ENCODE peak calls at places on chromosomes 12 and 14, in four cellular contexts. U, N, M and K are unnamed samples.

GRCh38 chr12:132243596-132244289 is 85.6 kb downstream of the GALNT9 start:
- DNase-seq in U (peak), N (no peak), M (peak), K (peak)

GRCh38 chr14:100604709-100605108 is 17.5 kb upstream of the BEGAIN start:
- DNase-seq in U (no peak), N (no peak), M (no peak), K (no peak)

GRCh38 chr14:34398024-34398423 is 64.0 kb downstream of the SPTSSA start:
- DNase-seq in U (no peak), N (no peak), M (no peak), K (no peak)

GRCh38 chr12:53424626-53425514 is 1.2 kb downstream of the AMHR2 start:
- DNase-seq in U (no peak), N (peak), M (no peak), K (no peak)

GRCh38 chr14:21300892-21301291 is 21.0 kb downstream of the RPGRIP1 start:
- DNase-seq in U (peak), N (no peak), M (no peak), K (no peak)

GRCh38 chr14:91555531-91555930 is 45.4 kb upstream of the PPP4R3A start:
- DNase-seq in U (no peak), N (no peak), M (no peak), K (no peak)

GRCh38 chr12:113259499-113259953 is 38.3 kb downstream of the TPCN1 start:
- DNase-seq in U (no peak), N (no peak), M (peak), K (no peak)

GRCh38 chr12:31362115-31362758 is 36.3 kb upstream of the SINHCAF start:
- DNase-seq in U (peak), N (peak), M (peak), K (peak)

GRCh38 chr12:70919597-70920035 is 922 bp downstream of the PTPRR start:
- DNase-seq in U (peak), N (peak), M (no peak), K (no peak)

GRCh38 chr12:84508325-84508861 is 404.2 kb downstream of the SLC6A15 start:
- DNase-seq in U (no peak), N (no peak), M (peak), K (peak)

GRCh38 chr12:132559652-132560420 is 50.5 kb downstream of the LRCOL1 start:
- DNase-seq in U (peak), N (peak), M (peak), K (peak)

GRCh38 chr12:66280573-66280972 is 21.7 kb upstream of the HELB start:
- DNase-seq in U (no peak), N (no peak), M (no peak), K (no peak)

GRCh38 chr12:101004891-101005290 is 205.1 kb downstream of the SLC5A8 start:
- DNase-seq in U (no peak), N (no peak), M (no peak), K (no peak)

GRCh38 chr12:132354211-132354981 is 25.0 kb upstream of the GALNT9 start:
- DNase-seq in U (no peak), N (no peak), M (no peak), K (no peak)

GRCh38 chr14:100391777-100392176 is 68.6 kb downstream of the SLC25A47 start:
- DNase-seq in U (no peak), N (no peak), M (no peak), K (no peak)

GRCh38 chr14:100065942-100066574 is 836 bp downstream of the EVL start:
- DNase-seq in U (no peak), N (peak), M (no peak), K (no peak)

GRCh38 chr14:60064491-60065072 is 27.1 kb upstream of the PCNX4 start:
- DNase-seq in U (no peak), N (peak), M (peak), K (peak)

GRCh38 chr12:51980051-51980808 is 26.5 kb upstream of the TAMALIN start:
- DNase-seq in U (peak), N (peak), M (peak), K (peak)

GRCh38 chr12:98379106-98379505 is 136.3 kb upstream of the TMPO start:
- DNase-seq in U (no peak), N (no peak), M (no peak), K (no peak)

GRCh38 chr14:34930591-34931069 is 52.2 kb upstream of the SRP54 start:
- DNase-seq in U (no peak), N (no peak), M (no peak), K (no peak)

GRCh38 chr12:121223283-121223946 is 13.5 kb downstream of the P2RX4 start:
- DNase-seq in U (no peak), N (no peak), M (no peak), K (no peak)

GRCh38 chr14:77144412-77145115 is 3.0 kb upstream of the ZDHHC22 start:
- DNase-seq in U (no peak), N (no peak), M (no peak), K (no peak)

GRCh38 chr12:810635-811415 is 58.4 kb downstream of the WNK1 start:
- DNase-seq in U (no peak), N (no peak), M (no peak), K (no peak)

GRCh38 chr12:72546106-72546505 is 273.9 kb downstream of the TRHDE start:
- DNase-seq in U (no peak), N (no peak), M (no peak), K (no peak)

GRCh38 chr12:57118711-57119271 is 7.6 kb upstream of the STAT6 start:
- DNase-seq in U (no peak), N (no peak), M (no peak), K (no peak)

GRCh38 chr12:46160081-46160980 is 108.5 kb downstream of the SLC38A1 start:
- DNase-seq in U (no peak), N (no peak), M (no peak), K (peak)

GRCh38 chr12:13049816-13050215 is 5.6 kb downstream of the FAM234B start:
- DNase-seq in U (no peak), N (no peak), M (no peak), K (no peak)

GRCh38 chr12:48980953-48981756 is 3.0 kb downstream of the WNT1 start:
- DNase-seq in U (peak), N (no peak), M (no peak), K (no peak)
- TF ChIP-seq ELF4 in U (no peak), N (no peak), M (no peak), K (no peak)

GRCh38 chr12:22700126-22700525 is 75.2 kb downstream of the ETNK1 start:
- DNase-seq in U (no peak), N (no peak), M (no peak), K (no peak)

DNA sequence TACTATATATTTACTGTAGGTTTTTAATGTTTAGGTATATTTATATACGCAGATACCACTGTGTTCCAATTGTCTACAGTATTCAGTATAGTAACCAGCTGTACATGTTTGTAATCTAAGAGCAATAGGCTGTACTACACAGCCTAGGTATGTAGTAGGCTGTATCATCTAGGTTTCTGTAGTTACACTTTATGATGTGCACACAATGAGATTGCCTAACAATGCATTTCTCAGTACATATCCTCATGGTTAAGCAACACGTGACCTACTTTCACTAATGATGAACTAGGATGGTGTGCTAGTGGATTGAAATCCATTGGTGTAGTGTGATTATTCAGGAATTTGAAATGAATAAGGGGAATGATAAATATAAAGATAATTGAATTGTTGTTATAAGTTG is 77.7 kb downstream of the ETNK1 start:
- DNase-seq in U (no peak), N (no peak), M (no peak), K (no peak)
- TF ChIP-seq SP1 in U (no peak), N (no peak), M (no peak), K (no peak)

DNA sequence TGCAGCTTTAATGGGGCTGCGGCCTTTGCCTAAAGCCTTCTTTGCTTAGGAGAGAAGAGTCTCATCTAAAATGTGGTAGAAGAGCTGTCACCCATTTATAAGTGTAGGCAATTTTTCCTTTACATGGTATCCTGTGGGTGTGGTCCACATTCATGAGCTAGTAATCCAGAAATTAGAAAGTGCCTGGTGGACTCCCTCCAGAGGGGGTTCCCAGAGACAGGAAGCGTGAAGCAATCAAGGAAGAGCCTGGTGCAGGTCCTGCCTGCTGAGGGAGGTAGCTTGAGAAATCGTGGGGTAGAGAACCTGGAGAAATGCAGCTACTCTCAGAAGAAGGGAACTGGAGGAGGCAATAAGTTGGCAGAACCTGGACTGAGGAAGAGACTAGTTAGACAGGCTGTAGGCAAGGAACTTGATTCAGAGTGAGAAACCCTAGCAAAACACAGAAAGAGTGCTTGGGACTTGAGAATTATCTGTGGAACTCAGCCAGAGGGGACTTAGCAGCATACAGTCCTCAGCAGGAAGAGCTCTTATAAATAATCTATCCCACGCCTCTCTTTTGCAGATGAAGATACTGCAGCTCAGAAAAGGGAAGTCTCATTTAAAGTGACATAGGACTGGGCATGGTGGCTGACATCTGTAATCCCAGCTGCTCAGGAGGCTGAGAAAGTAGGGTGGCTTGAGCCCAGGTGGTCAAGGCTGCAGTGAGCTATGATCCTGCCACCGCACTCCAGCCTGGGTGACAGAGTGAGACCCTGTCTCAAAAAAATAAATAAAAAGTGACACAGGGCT is 182.4 kb upstream of the CCND2 start:
- DNase-seq in U (no peak), N (no peak), M (no peak), K (no peak)
- TF ChIP-seq ELF4 in U (no peak), N (no peak), M (no peak), K (no peak)

DNA sequence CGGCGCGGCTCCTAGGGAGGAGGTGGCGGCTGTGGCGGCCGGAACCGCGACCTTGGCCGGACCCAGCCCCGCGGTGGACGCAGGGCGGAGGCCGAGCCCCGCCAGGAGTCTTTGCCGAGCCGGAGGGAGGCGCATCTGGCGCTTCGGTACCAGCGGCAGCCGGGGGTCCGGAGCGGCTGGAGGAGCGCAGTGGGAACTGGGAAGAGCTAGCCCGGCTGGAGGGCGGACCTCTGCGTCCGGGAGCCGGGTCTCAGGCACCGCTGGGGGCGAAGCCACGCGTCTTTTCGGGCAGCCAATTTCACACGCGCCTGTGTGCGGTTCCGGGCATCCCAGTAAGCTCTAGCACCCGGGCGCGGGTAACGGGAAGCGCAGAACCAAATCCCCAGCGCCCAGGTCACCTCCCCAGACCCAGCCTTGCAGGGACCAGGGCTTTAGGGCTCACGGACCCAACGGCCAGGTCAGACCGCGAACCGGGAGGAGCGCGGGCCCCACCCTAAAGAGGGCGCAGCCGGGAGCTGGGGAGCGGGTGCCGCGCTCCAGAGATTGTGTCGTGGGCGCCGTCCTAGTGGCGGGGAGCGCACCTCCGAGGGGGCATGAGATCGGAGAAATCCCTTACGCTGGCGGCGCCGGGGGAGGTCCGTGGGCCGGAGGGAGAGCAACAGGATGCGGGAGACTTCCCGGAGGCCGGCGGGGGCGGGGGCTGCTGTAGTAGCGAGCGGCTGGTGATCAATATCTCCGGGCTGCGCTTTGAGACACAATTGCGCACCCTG is 89.4 kb downstream of the GALNT8 start:
- DNase-seq in U (peak), N (no peak), M (no peak), K (peak)
- TF ChIP-seq SP1 in U (no peak), N (no peak), M (no peak), K (no peak)

DNA sequence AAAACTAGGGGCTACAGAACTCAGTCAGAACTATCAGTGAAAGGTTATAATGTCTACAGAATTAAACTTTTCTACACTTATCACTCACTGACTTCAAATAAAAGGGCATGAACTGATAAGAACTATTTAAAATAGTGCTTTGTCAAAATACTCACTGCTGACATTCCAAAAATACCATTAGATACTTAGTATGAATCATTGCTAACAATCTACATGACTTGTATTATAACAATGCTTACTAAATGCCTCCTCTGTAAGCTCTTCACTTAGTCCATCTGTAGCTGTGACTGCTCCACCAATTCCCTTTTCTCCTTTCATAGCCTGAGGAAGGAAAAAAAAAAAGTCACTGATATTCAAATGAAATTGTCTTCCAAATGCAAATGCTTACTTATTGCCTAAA is 17.0 kb downstream of the NFYB start:
- DNase-seq in U (no peak), N (no peak), M (no peak), K (no peak)
- TF ChIP-seq ELF4 in U (no peak), N (no peak), M (no peak), K (no peak)

GRCh38 chr12:106739815-106740552 is 34.5 kb upstream of the RIC8B start:
- DNase-seq in U (no peak), N (peak), M (no peak), K (no peak)
- TF ChIP-seq SP1 in U (no peak), N (no peak), M (no peak), K (no peak)